ENCODE peak calls at places on chromosomes 3 and 15, in nine cellular contexts. One of them, this sample, is unnamed.

GRCh38 chr15:72786946-72787345 is 3.4 kb upstream of the ADPGK start:
- DNase-seq in A549: no peak
- DNase-seq in HCT116: no peak
- DNase-seq in K562: no peak
- DNase-seq in GM12878: no peak
- DNase-seq in endothelial cell of umbilical vein: no peak
- DNase-seq in SK-N-SH: no peak
- DNase-seq in H1: no peak
- DNase-seq in HepG2: no peak
- DNase-seq in this sample: no peak

GRCh38 chr3:112739252-112739945 is 98.5 kb upstream of the CCDC80 start:
- DNase-seq in A549: peak
- DNase-seq in HCT116: no peak
- DNase-seq in K562: no peak
- DNase-seq in GM12878: no peak
- DNase-seq in endothelial cell of umbilical vein: no peak
- DNase-seq in SK-N-SH: no peak
- DNase-seq in H1: no peak
- DNase-seq in HepG2: no peak
- DNase-seq in this sample: no peak

GRCh38 chr15:74807302-74807701 is 5.3 kb upstream of the LMAN1L start:
- DNase-seq in A549: no peak
- DNase-seq in HCT116: no peak
- DNase-seq in K562: no peak
- DNase-seq in GM12878: no peak
- DNase-seq in endothelial cell of umbilical vein: no peak
- DNase-seq in SK-N-SH: no peak
- DNase-seq in H1: no peak
- DNase-seq in HepG2: no peak
- DNase-seq in this sample: no peak

GRCh38 chr3:133477497-133477896 is 77.6 kb downstream of the BFSP2 start:
- DNase-seq in A549: no peak
- DNase-seq in HCT116: no peak
- DNase-seq in K562: no peak
- DNase-seq in GM12878: peak
- DNase-seq in endothelial cell of umbilical vein: no peak
- DNase-seq in SK-N-SH: no peak
- DNase-seq in H1: no peak
- DNase-seq in HepG2: no peak
- DNase-seq in this sample: no peak

GRCh38 chr15:82894971-82895520 is 57.5 kb downstream of the HOMER2 start:
- DNase-seq in A549: no peak
- DNase-seq in HCT116: no peak
- DNase-seq in K562: no peak
- DNase-seq in GM12878: no peak
- DNase-seq in endothelial cell of umbilical vein: no peak
- DNase-seq in SK-N-SH: peak
- DNase-seq in H1: peak
- DNase-seq in HepG2: no peak
- DNase-seq in this sample: no peak

GRCh38 chr15:60525640-60526039 is 46.7 kb upstream of the ICE2 start:
- DNase-seq in A549: no peak
- DNase-seq in HCT116: no peak
- DNase-seq in K562: no peak
- DNase-seq in GM12878: no peak
- DNase-seq in endothelial cell of umbilical vein: no peak
- DNase-seq in SK-N-SH: no peak
- DNase-seq in H1: no peak
- DNase-seq in HepG2: no peak
- DNase-seq in this sample: no peak

GRCh38 chr3:97991278-97991652 is 19.0 kb upstream of the RIOX2 start:
- DNase-seq in A549: no peak
- DNase-seq in HCT116: no peak
- DNase-seq in K562: no peak
- DNase-seq in GM12878: no peak
- DNase-seq in endothelial cell of umbilical vein: no peak
- DNase-seq in SK-N-SH: no peak
- DNase-seq in H1: no peak
- DNase-seq in HepG2: no peak
- DNase-seq in this sample: no peak

GRCh38 chr15:77410701-77411613 is 8.9 kb downstream of the PEAK1 start:
- DNase-seq in A549: no peak
- DNase-seq in HCT116: no peak
- DNase-seq in K562: no peak
- DNase-seq in GM12878: no peak
- DNase-seq in endothelial cell of umbilical vein: no peak
- DNase-seq in SK-N-SH: no peak
- DNase-seq in H1: no peak
- DNase-seq in HepG2: no peak
- DNase-seq in this sample: no peak

GRCh38 chr15:76903251-76903681 is 1.9 kb downstream of the SCAPER start:
- DNase-seq in A549: peak
- DNase-seq in HCT116: peak
- DNase-seq in K562: peak
- DNase-seq in GM12878: peak
- DNase-seq in endothelial cell of umbilical vein: peak
- DNase-seq in SK-N-SH: peak
- DNase-seq in H1: no peak
- DNase-seq in HepG2: peak
- DNase-seq in this sample: peak

GRCh38 chr15:33218071-33218491 is 23.6 kb upstream of the FMN1 start:
- DNase-seq in A549: no peak
- DNase-seq in HCT116: no peak
- DNase-seq in K562: no peak
- DNase-seq in GM12878: no peak
- DNase-seq in endothelial cell of umbilical vein: no peak
- DNase-seq in SK-N-SH: no peak
- DNase-seq in H1: no peak
- DNase-seq in HepG2: no peak
- DNase-seq in this sample: no peak

GRCh38 chr3:10547413-10547812 is 42.0 kb upstream of the ATP2B2 start:
- DNase-seq in A549: no peak
- DNase-seq in HCT116: no peak
- DNase-seq in K562: no peak
- DNase-seq in GM12878: no peak
- DNase-seq in endothelial cell of umbilical vein: no peak
- DNase-seq in SK-N-SH: no peak
- DNase-seq in H1: peak
- DNase-seq in HepG2: no peak
- DNase-seq in this sample: no peak

GRCh38 chr3:51934139-51934850 is 7.4 kb downstream of the RRP9 start:
- DNase-seq in A549: no peak
- DNase-seq in HCT116: no peak
- DNase-seq in K562: no peak
- DNase-seq in GM12878: no peak
- DNase-seq in endothelial cell of umbilical vein: no peak
- DNase-seq in SK-N-SH: no peak
- DNase-seq in H1: no peak
- DNase-seq in HepG2: no peak
- DNase-seq in this sample: no peak

GRCh38 chr15:94047566-94047965 is 183.8 kb upstream of the MCTP2 start:
- DNase-seq in A549: no peak
- DNase-seq in HCT116: no peak
- DNase-seq in K562: no peak
- DNase-seq in GM12878: no peak
- DNase-seq in endothelial cell of umbilical vein: no peak
- DNase-seq in SK-N-SH: no peak
- DNase-seq in H1: no peak
- DNase-seq in HepG2: no peak
- DNase-seq in this sample: no peak

GRCh38 chr3:33299395-33300081 is 22.3 kb downstream of the FBXL2 start:
- DNase-seq in A549: peak
- DNase-seq in HCT116: peak
- DNase-seq in K562: no peak
- DNase-seq in GM12878: no peak
- DNase-seq in endothelial cell of umbilical vein: no peak
- DNase-seq in SK-N-SH: no peak
- DNase-seq in H1: no peak
- DNase-seq in HepG2: no peak
- DNase-seq in this sample: no peak

GRCh38 chr15:44535092-44535491 is 1.9 kb upstream of the EIF3J start:
- DNase-seq in A549: no peak
- DNase-seq in HCT116: no peak
- DNase-seq in K562: no peak
- DNase-seq in GM12878: no peak
- DNase-seq in endothelial cell of umbilical vein: no peak
- DNase-seq in SK-N-SH: no peak
- DNase-seq in H1: peak
- DNase-seq in HepG2: no peak
- DNase-seq in this sample: no peak
- H3K4me3 ChIP-seq in A549: no peak
- H3K4me3 ChIP-seq in HCT116: no peak
- H3K4me3 ChIP-seq in K562: peak
- H3K4me3 ChIP-seq in GM12878: no peak
- H3K4me3 ChIP-seq in endothelial cell of umbilical vein: no peak
- H3K4me3 ChIP-seq in SK-N-SH: peak
- H3K4me3 ChIP-seq in H1: peak
- H3K4me3 ChIP-seq in HepG2: peak
- H3K4me3 ChIP-seq in this sample: peak

DNA sequence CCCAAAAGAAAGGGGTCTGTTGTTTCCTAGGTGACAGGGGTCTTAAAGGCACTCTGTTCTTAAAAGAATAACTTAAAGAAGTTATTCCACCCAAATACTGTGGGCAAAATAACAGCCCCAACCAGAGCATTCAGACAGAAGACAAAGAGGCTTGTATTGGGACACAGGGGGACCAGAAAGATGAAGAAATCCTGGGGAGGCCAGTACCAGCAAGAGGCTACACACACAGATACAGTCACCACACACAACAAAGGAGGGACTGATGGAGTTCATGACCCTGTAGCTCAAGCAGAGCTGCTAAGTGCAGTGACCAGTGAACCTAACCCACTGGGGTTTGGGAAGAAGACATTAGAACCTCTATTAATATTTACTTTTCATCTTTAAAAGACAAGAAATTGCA is 59.0 kb downstream of the MTHFS start:
- DNase-seq in A549: no peak
- DNase-seq in HCT116: no peak
- DNase-seq in K562: no peak
- DNase-seq in GM12878: no peak
- DNase-seq in endothelial cell of umbilical vein: no peak
- DNase-seq in SK-N-SH: no peak
- DNase-seq in H1: no peak
- DNase-seq in HepG2: no peak
- DNase-seq in this sample: no peak
- TF ChIP-seq MAX in A549: no peak
- TF ChIP-seq MAX in HCT116: no peak
- TF ChIP-seq MAX in K562: no peak
- TF ChIP-seq MAX in GM12878: no peak
- TF ChIP-seq MAX in endothelial cell of umbilical vein: no peak
- TF ChIP-seq MAX in SK-N-SH: no peak
- TF ChIP-seq MAX in H1: no peak
- TF ChIP-seq MAX in HepG2: no peak
- TF ChIP-seq MAX in this sample: no peak

GRCh38 chr3:127679534-127680145 is 6.9 kb downstream of the ABTB1 start:
- DNase-seq in A549: no peak
- DNase-seq in HCT116: no peak
- DNase-seq in K562: no peak
- DNase-seq in GM12878: no peak
- DNase-seq in endothelial cell of umbilical vein: no peak
- DNase-seq in SK-N-SH: no peak
- DNase-seq in H1: peak
- DNase-seq in HepG2: no peak
- DNase-seq in this sample: no peak
- TF ChIP-seq CTCF in A549: no peak
- TF ChIP-seq CTCF in HCT116: no peak
- TF ChIP-seq CTCF in K562: peak
- TF ChIP-seq CTCF in GM12878: no peak
- TF ChIP-seq CTCF in endothelial cell of umbilical vein: peak
- TF ChIP-seq CTCF in SK-N-SH: no peak
- TF ChIP-seq CTCF in H1: peak
- TF ChIP-seq CTCF in HepG2: peak
- TF ChIP-seq CTCF in this sample: no peak

GRCh38 chr15:26106556-26106955 is 243.4 kb upstream of the ATP10A start:
- DNase-seq in A549: no peak
- DNase-seq in HCT116: no peak
- DNase-seq in K562: no peak
- DNase-seq in GM12878: no peak
- DNase-seq in endothelial cell of umbilical vein: no peak
- DNase-seq in SK-N-SH: no peak
- DNase-seq in H1: no peak
- DNase-seq in HepG2: no peak
- DNase-seq in this sample: no peak
- H3K4me3 ChIP-seq in A549: no peak
- H3K4me3 ChIP-seq in HCT116: no peak
- H3K4me3 ChIP-seq in K562: no peak
- H3K4me3 ChIP-seq in GM12878: no peak
- H3K4me3 ChIP-seq in endothelial cell of umbilical vein: no peak
- H3K4me3 ChIP-seq in SK-N-SH: no peak
- H3K4me3 ChIP-seq in H1: no peak
- H3K4me3 ChIP-seq in HepG2: no peak
- H3K4me3 ChIP-seq in this sample: no peak

GRCh38 chr3:149934524-149934923 is 36.2 kb downstream of the PFN2 start:
- DNase-seq in A549: no peak
- DNase-seq in HCT116: no peak
- DNase-seq in K562: no peak
- DNase-seq in GM12878: no peak
- DNase-seq in endothelial cell of umbilical vein: no peak
- DNase-seq in SK-N-SH: no peak
- DNase-seq in H1: no peak
- DNase-seq in HepG2: no peak
- DNase-seq in this sample: peak
- TF ChIP-seq MAX in A549: no peak
- TF ChIP-seq MAX in HCT116: no peak
- TF ChIP-seq MAX in K562: no peak
- TF ChIP-seq MAX in GM12878: no peak
- TF ChIP-seq MAX in endothelial cell of umbilical vein: no peak
- TF ChIP-seq MAX in SK-N-SH: no peak
- TF ChIP-seq MAX in H1: no peak
- TF ChIP-seq MAX in HepG2: no peak
- TF ChIP-seq MAX in this sample: no peak